ENCODE peak calls at places on chromosomes 3 and 15, in four cellular contexts. M, B, N and I are unnamed samples.

GRCh38 chr15:91922701-91923279 is 69.3 kb downstream of the SLCO3A1 start:
- DNase-seq in M (no peak), B (no peak), N (no peak), I (no peak)

GRCh38 chr3:167559922-167560321 is 86.1 kb upstream of the SERPINI2 start:
- DNase-seq in M (no peak), B (no peak), N (no peak), I (no peak)

GRCh38 chr15:77886805-77887448 is 190.6 kb downstream of the TBC1D2B start:
- DNase-seq in M (no peak), B (no peak), N (no peak), I (no peak)

GRCh38 chr15:37166402-37166801 is 66.1 kb upstream of the MEIS2 start:
- DNase-seq in M (no peak), B (no peak), N (no peak), I (no peak)

GRCh38 chr15:101042320-101042719 is 123.2 kb downstream of the LRRK1 start:
- DNase-seq in M (no peak), B (no peak), N (no peak), I (no peak)

GRCh38 chr3:35383216-35383615 is 256.1 kb upstream of the ARPP21 start:
- DNase-seq in M (no peak), B (no peak), N (no peak), I (no peak)

GRCh38 chr3:137616019-137616418 is 148.1 kb upstream of the SOX14 start:
- DNase-seq in M (no peak), B (no peak), N (no peak), I (no peak)

GRCh38 chr3:55322649-55323048 is 164.5 kb downstream of the WNT5A start:
- DNase-seq in M (no peak), B (no peak), N (no peak), I (no peak)

GRCh38 chr3:129329858-129330257 is 51.2 kb downstream of the HMCES start:
- DNase-seq in M (no peak), B (no peak), N (no peak), I (no peak)

GRCh38 chr15:23002920-23003319 is 22.8 kb upstream of the CYFIP1 start:
- DNase-seq in M (no peak), B (no peak), N (no peak), I (no peak)

GRCh38 chr15:31501536-31502157 is 175.0 kb downstream of the KLF13 start:
- DNase-seq in M (no peak), B (no peak), N (no peak), I (no peak)

GRCh38 chr3:28667646-28668376 is 319.2 kb upstream of the AZI2 start:
- DNase-seq in M (peak; percentile 46), B (peak; percentile 49), N (peak; percentile 42), I (peak; percentile 79)

GRCh38 chr3:34842706-34843478 is 796.4 kb upstream of the ARPP21 start:
- DNase-seq in M (no peak), B (no peak), N (no peak), I (no peak)

GRCh38 chr3:180358179-180358578 is 243.8 kb upstream of the TTC14 start:
- DNase-seq in M (no peak), B (no peak), N (no peak), I (peak; percentile 23)

GRCh38 chr3:163335429-163335828 is 1742.9 kb downstream of the SI start:
- DNase-seq in M (no peak), B (no peak), N (no peak), I (no peak)

GRCh38 chr3:65230251-65231140 is 542.7 kb upstream of the ADAMTS9 start:
- DNase-seq in M (no peak), B (no peak), N (no peak), I (no peak)

GRCh38 chr3:157542711-157543485 is 39.7 kb upstream of the VEPH1 start:
- DNase-seq in M (no peak), B (peak; percentile 25), N (no peak), I (peak; percentile 61)

GRCh38 chr15:25793354-25794050 is 69.6 kb downstream of the ATP10A start:
- DNase-seq in M (no peak), B (no peak), N (no peak), I (no peak)

GRCh38 chr15:51382787-51383186 is 41.3 kb downstream of the GLDN start:
- DNase-seq in M (peak; percentile 27), B (no peak), N (peak; percentile 43), I (peak; percentile 45)

GRCh38 chr15:62889734-62890505 is 152.6 kb upstream of the TPM1 start:
- DNase-seq in M (no peak), B (no peak), N (no peak), I (peak; percentile 92)

GRCh38 chr15:87827126-87827525 is 429.4 kb downstream of the NTRK3 start:
- DNase-seq in M (no peak), B (no peak), N (no peak), I (no peak)

GRCh38 chr15:32743411-32744145 is 25.8 kb downstream of the GREM1 start:
- DNase-seq in M (no peak), B (no peak), N (no peak), I (no peak)

GRCh38 chr3:72137865-72138861 is 353.2 kb upstream of the PROK2 start:
- DNase-seq in M (no peak), B (no peak), N (peak; percentile 48), I (no peak)

GRCh38 chr15:56241374-56242085 is 2.1 kb downstream of the RFX7 start:
- DNase-seq in M (no peak), B (no peak), N (no peak), I (peak; percentile 6)

GRCh38 chr15:65400760-65401606 is 21.8 kb downstream of the IGDCC4 start:
- DNase-seq in M (peak; percentile 74), B (peak; percentile 78), N (peak; percentile 90), I (peak; percentile 75)

GRCh38 chr3:23762214-23763039 is 43.3 kb upstream of the UBE2E1 start:
- DNase-seq in M (no peak), B (no peak), N (no peak), I (no peak)

GRCh38 chr3:146975476-146975875 is 370.3 kb upstream of the PLSCR5 start:
- DNase-seq in M (no peak), B (no peak), N (no peak), I (peak; percentile 79)

GRCh38 chr3:172233474-172234277 is 194.3 kb downstream of the FNDC3B start:
- DNase-seq in M (no peak), B (no peak), N (no peak), I (no peak)

GRCh38 chr3:156837130-156837529 is 11.0 kb downstream of the LEKR1 start:
- DNase-seq in M (no peak), B (no peak), N (peak; percentile 11), I (no peak)

GRCh38 chr3:40437893-40438292 is 19.2 kb upstream of the RPL14 start:
- DNase-seq in M (no peak), B (no peak), N (no peak), I (no peak)

GRCh38 chr15:81809543-81809942 is 236.3 kb downstream of the MEX3B start:
- DNase-seq in M (peak; percentile 21), B (no peak), N (no peak), I (peak; percentile 15)

GRCh38 chr3:153295906-153296305 is 133.9 kb downstream of the RAP2B start:
- DNase-seq in M (no peak), B (no peak), N (no peak), I (no peak)

GRCh38 chr15:47822066-47822465 is 104.8 kb downstream of the SEMA6D start:
- DNase-seq in M (no peak), B (no peak), N (no peak), I (no peak)

GRCh38 chr3:23749589-23749988 is 56.2 kb upstream of the UBE2E1 start:
- DNase-seq in M (no peak), B (no peak), N (no peak), I (no peak)

GRCh38 chr3:176479291-176479690 is 718.0 kb downstream of the TBL1XR1 start:
- DNase-seq in M (no peak), B (no peak), N (no peak), I (no peak)

GRCh38 chr3:187165144-187165543 is 25.8 kb upstream of the RPL39L start:
- DNase-seq in M (peak; percentile 58), B (peak; percentile 56), N (peak; percentile 53), I (peak; percentile 62)

GRCh38 chr3:115852278-115852677 is 229.0 kb downstream of the GAP43 start:
- DNase-seq in M (no peak), B (no peak), N (no peak), I (no peak)

DNA sequence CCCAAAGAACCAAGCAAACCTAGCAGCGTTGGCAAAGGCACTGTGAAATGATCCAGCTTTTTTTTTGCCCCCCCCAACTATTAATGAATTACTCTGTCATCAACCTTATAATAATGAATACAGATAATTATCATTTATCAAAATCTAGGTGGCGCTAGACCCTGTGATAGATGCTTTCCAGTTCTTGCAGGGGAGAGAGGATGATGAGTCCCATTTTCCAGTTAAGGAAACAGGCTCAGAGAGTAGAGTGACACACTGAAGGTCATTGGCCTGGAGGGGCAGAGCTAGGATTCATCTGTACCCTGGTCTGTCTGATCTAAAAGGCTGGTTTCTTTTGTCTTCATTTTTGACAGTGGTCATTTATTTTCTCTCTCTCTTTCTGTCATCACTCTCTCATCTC is 5.0 kb downstream of the ACOX2 start:
- DNase-seq in M (no peak), B (no peak), N (no peak), I (no peak)
- TF ChIP-seq EZH2 in M (no peak), B (no peak), N (no peak), I (no peak)

GRCh38 chr3:195909645-195910498 is 1.5 kb upstream of the TNK2 start:
- DNase-seq in M (peak; percentile 58), B (no peak), N (peak; percentile 100), I (peak; percentile 73)
- TF ChIP-seq JUN in M (no peak), B (no peak), N (no peak), I (no peak)

GRCh38 chr3:184003187-184003967 is 14.3 kb downstream of the ABCC5 start:
- DNase-seq in M (no peak), B (no peak), N (no peak), I (peak; percentile 66)
- H3K9ac ChIP-seq in M (no peak overlapping the region), B (no peak overlapping the region), N (no peak overlapping the region), I (no peak overlapping the region)

GRCh38 chr15:67820147-67820991 is 4.9 kb upstream of the SKOR1 start:
- DNase-seq in M (no peak), B (no peak), N (no peak), I (no peak)
- TF ChIP-seq EZH2 in M (no peak), B (peak; percentile 86), N (no peak), I (peak; percentile 55)

DNA sequence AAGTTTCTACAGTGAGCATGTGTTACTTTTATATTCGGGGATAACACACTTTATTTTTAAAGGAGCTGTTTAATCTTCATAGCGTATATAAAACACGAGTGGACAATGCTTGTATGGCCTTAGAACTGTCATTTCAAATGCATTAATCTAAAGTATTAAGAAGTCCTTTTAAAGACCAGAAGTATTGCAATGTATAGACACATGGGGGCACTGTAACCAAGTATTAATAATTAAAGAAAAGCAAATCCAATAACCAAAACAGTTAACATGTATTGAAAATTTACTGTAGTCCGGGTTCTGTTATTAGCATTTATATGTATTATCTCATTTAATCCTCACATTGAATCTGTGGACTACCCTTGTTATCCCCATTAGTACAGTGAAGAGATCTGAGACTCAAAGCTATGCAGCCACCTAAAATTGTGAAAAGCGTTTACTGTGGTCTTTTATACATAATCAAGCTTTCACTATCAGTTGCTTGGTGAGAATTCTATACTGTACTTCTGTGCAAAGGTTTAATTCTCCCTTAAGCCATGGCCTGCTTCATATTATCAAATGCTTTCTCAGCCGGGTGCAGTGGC is 10.1 kb downstream of the ARL14 start:
- DNase-seq in M (peak; percentile 6), B (no peak), N (no peak), I (peak; percentile 39)
- TF ChIP-seq JUN in M (no peak), B (no peak), N (no peak), I (no peak)

GRCh38 chr3:58048301-58048700 is 40.1 kb downstream of the FLNB start:
- DNase-seq in M (no peak), B (no peak), N (no peak), I (peak; percentile 93)
- H3K9ac ChIP-seq in M (peak overlapping the region; percentile 87), B (no peak overlapping the region), N (no peak overlapping the region), I (peak overlapping the region; percentile 94)

GRCh38 chr3:155744091-155744625 is 713 bp downstream of the PLCH1 start:
- DNase-seq in M (peak; percentile 48), B (no peak), N (peak; percentile 80), I (no peak)
- TF ChIP-seq EZH2 in M (no peak), B (no peak), N (no peak), I (no peak)

GRCh38 chr3:148333091-148333490 is 364.6 kb upstream of the AGTR1 start:
- DNase-seq in M (no peak), B (no peak), N (no peak), I (no peak)
- TF ChIP-seq JUN in M (no peak), B (no peak), N (no peak), I (no peak)